ENCODE peak calls at places on chromosomes 4 and X, in eight cellular contexts. E is uterus, X is gastrocnemius medialis, W is GM23338, D is upper lobe of left lung, N is IMR-90, K is lower lobe of right lung, F is cardiac fibroblast. I is an unnamed sample.
A peak's percentile ranks its signal among the peaks of the same experiment; 100 is the strongest.

GRCh38 chr4:26503427-26503826 is 13.1 kb upstream of the CCKAR start:
- DNase-seq in D (no peak), K (no peak), W (no peak), N (no peak), X (no peak), E (no peak), F (no peak), I (no peak)

GRCh38 chrX:109777749-109778148 is 44.7 kb upstream of the ACSL4 start:
- DNase-seq in F (no peak), E (no peak), N (no peak), K (no peak), X (no peak), W (no peak), D (no peak), I (no peak)

GRCh38 chr4:75990129-75990528 is 616 bp downstream of the SDAD1 start:
- DNase-seq in N (peak; percentile 15), E (no peak), K (no peak), W (no peak), F (peak; percentile 30), X (no peak), D (no peak), I (no peak)

GRCh38 chr4:52983563-52984303 is 121.6 kb downstream of the RASL11B start:
- DNase-seq in X (no peak), K (no peak), W (peak; percentile 89), D (no peak), E (no peak), F (peak; percentile 75), N (peak; percentile 68), I (no peak)

GRCh38 chr4:48340276-48340904 is 939 bp upstream of the SLAIN2 start:
- DNase-seq in F (peak; percentile 70), N (peak; percentile 83), X (no peak), E (no peak), D (no peak), W (peak; percentile 66), K (peak; percentile 50), I (no peak)

GRCh38 chr4:185656467-185656890 is 121.2 kb upstream of the PDLIM3 start:
- DNase-seq in E (peak; percentile 30), X (no peak), K (no peak), N (peak; percentile 18), F (peak; percentile 81), W (peak; percentile 67), D (no peak), I (peak; percentile 80)

GRCh38 chr4:77930154-77930553 is 67.5 kb downstream of the MRPL1 start:
- DNase-seq in D (no peak), N (no peak), E (no peak), X (no peak), F (no peak), W (no peak), K (no peak), I (no peak)

GRCh38 chr4:152352645-152353116 is 183.2 kb downstream of the FBXW7 start:
- DNase-seq in D (no peak), W (peak; percentile 64), E (peak; percentile 70), F (peak; percentile 97), K (no peak), X (peak; percentile 61), N (peak; percentile 97), I (peak; percentile 75)

GRCh38 chr4:65046496-65047101 is 623.7 kb downstream of the EPHA5 start:
- DNase-seq in K (no peak), X (no peak), N (no peak), W (no peak), D (no peak), F (no peak), E (peak; percentile 16), I (no peak)

GRCh38 chr4:168569066-168569908 is 72.4 kb downstream of the PALLD start:
- DNase-seq in E (no peak), F (peak; percentile 35), D (no peak), W (no peak), K (no peak), N (no peak), X (peak; percentile 51), I (no peak)

GRCh38 chr4:10281996-10282395 is 165.4 kb upstream of the WDR1 start:
- DNase-seq in D (no peak), W (no peak), N (no peak), K (no peak), X (no peak), E (no peak), F (no peak), I (no peak)

GRCh38 chr4:73589261-73589847 is 30.9 kb downstream of the RASSF6 start:
- DNase-seq in N (peak; percentile 85), K (no peak), X (no peak), F (peak; percentile 86), D (no peak), W (no peak), E (no peak), I (no peak)

GRCh38 chr4:95304898-95305297 is 243.9 kb downstream of the UNC5C start:
- DNase-seq in E (no peak), N (peak; percentile 7), F (peak; percentile 13), D (no peak), K (no peak), X (no peak), W (peak; percentile 28), I (no peak)

GRCh38 chr4:177573487-177573886 is 131.2 kb upstream of the AGA start:
- DNase-seq in W (no peak), K (no peak), X (no peak), N (peak; percentile 96), F (peak; percentile 75), E (no peak), D (no peak), I (no peak)

GRCh38 chrX:121851033-121851432 is 803.6 kb downstream of the GLUD2 start:
- DNase-seq in F (peak; percentile 33), N (no peak), K (no peak), X (no peak), W (no peak), E (no peak), D (no peak), I (no peak)

GRCh38 chr4:152735302-152735917 is 44.1 kb downstream of the TIGD4 start:
- DNase-seq in X (no peak), D (no peak), W (peak; percentile 63), F (peak; percentile 52), N (peak; percentile 11), E (no peak), K (no peak), I (no peak)

GRCh38 chr4:8218371-8219050 is 19.4 kb downstream of the SH3TC1 start:
- DNase-seq in F (no peak), D (peak; percentile 73), X (no peak), W (no peak), N (no peak), K (no peak), E (no peak), I (no peak)

GRCh38 chr4:169270156-169270809 is 473 bp downstream of the SH3RF1 start:
- DNase-seq in K (peak; percentile 75), W (peak; percentile 70), N (no peak), D (peak; percentile 92), F (peak; percentile 69), X (peak; percentile 44), E (peak; percentile 56), I (no peak)

GRCh38 chrX:15158350-15158735 is 111.5 kb downstream of the ASB9 start:
- DNase-seq in D (no peak), W (no peak), K (no peak), F (no peak), E (no peak), N (no peak), X (no peak), I (no peak)

GRCh38 chr4:187183351-187183750 is 459.7 kb upstream of the FAT1 start:
- DNase-seq in F (no peak), K (no peak), E (no peak), X (no peak), W (no peak), N (no peak), D (no peak), I (no peak)

GRCh38 chr4:149176019-149176418 is 639.6 kb downstream of the IQCM start:
- DNase-seq in X (no peak), D (no peak), K (peak; percentile 81), F (no peak), E (no peak), N (no peak), W (peak; percentile 32), I (no peak)

GRCh38 chr4:150337709-150338108 is 244.2 kb upstream of the MAB21L2 start:
- DNase-seq in N (peak; percentile 90), F (peak; percentile 43), W (peak; percentile 44), E (no peak), K (no peak), D (no peak), X (no peak), I (no peak)

GRCh38 chr4:47334597-47335185 is 128.8 kb downstream of the COMMD8 start:
- DNase-seq in K (no peak), F (no peak), N (peak; percentile 71), D (no peak), X (no peak), W (no peak), E (no peak), I (no peak)

GRCh38 chrX:16278927-16279326 is 111.6 kb downstream of the MAGEB17 start:
- DNase-seq in W (peak; percentile 50), D (no peak), K (no peak), F (no peak), X (no peak), E (no peak), N (no peak), I (no peak)

GRCh38 chr4:84498203-84499026 is 677 bp downstream of the NKX6-1 start:
- DNase-seq in W (peak; percentile 63), K (no peak), N (peak; percentile 7), F (peak; percentile 34), E (peak; percentile 22), D (peak; percentile 88), X (no peak), I (no peak)
- H3K4me3 ChIP-seq in W (peak overlapping the region; percentile 86), K (peak overlapping the region; percentile 48), N (peak overlapping the region; percentile 48), F (peak overlapping the region; percentile 34), E (peak overlapping the region; percentile 30), D (peak overlapping the region; percentile 39), X (peak overlapping the region; percentile 65), I (peak overlapping the region; percentile 70)

GRCh38 chr4:80072607-80073361 is at the start of gene ANTXR2:
- DNase-seq in N (peak; percentile 98), K (peak; percentile 92), X (peak; percentile 85), D (peak; percentile 95), W (peak; percentile 85), E (peak; percentile 91), F (peak; percentile 98), I (peak; percentile 71)
- TF ChIP-seq CTCF in N (peak; percentile 12), K (peak; percentile 23), X (no peak), D (no peak), W (no peak), E (peak; percentile 32), F (no peak), I (no peak)

DNA sequence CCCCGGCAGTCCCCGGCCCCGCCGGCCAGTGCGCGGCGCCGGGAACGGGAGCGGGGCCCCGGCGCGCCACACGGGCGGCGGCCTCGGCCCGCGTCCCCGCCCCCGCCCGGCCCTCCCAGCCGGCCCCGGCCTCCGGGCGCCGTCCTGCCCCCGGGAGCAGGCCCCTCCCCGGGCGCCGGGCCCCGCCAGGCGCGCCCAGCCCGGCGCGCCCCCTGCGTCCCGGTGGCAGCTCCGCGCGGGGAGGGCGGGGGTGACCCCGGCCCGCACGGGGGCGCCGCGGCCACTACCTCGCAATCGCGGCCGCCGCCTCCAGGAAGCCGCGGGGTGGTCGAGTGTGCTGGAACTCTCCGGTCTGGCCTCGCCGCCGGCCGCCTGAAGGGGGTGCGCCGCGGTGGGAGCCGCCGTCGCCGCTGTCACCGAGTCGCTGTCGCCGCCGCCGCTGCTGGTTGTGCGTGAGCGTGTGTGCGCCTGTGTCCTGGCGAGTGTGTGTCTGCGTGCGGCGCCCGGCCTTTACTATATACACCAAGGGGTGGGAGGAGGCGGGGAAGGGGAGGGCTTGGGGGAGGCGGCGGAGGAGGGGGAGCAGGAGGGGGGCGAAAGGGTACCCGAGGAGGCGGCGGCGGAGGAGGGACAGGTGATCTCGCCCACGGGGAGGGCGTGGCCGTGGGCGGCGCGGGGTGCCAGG is at the start of gene RAI2:
- DNase-seq in D (peak; percentile 87), F (no peak), K (peak; percentile 55), N (no peak), W (peak; percentile 48), X (no peak), E (peak; percentile 45), I (no peak)
- H3K4me3 ChIP-seq in D (peak within 1 kb of the TSS; percentile 63), F (peak within 1 kb of the TSS; percentile 26), K (peak within 1 kb of the TSS; percentile 65), N (peak within 1 kb of the TSS; percentile 32), W (peak within 1 kb of the TSS; percentile 65), X (peak within 1 kb of the TSS; percentile 53), E (peak within 1 kb of the TSS; percentile 60), I (peak within 1 kb of the TSS; percentile 64)

GRCh38 chr4:117135634-117136354 is 50.4 kb upstream of the TRAM1L1 start:
- DNase-seq in X (no peak), F (no peak), N (no peak), K (no peak), E (no peak), W (peak; percentile 1), D (no peak), I (no peak)
- TF ChIP-seq CTCF in X (no peak), F (no peak), N (no peak), K (no peak), E (no peak), W (no peak), D (no peak), I (no peak)